ENCODE peak calls at places on chromosome 6, in five cellular contexts. U, G, A, N and T are unnamed samples.

GRCh38 chr6:166772518-166772917 is 145.5 kb upstream of the RPS6KA2 start:
- DNase-seq in A (no peak), G (peak; percentile 67), N (peak; percentile 66), U (no peak), T (no peak)

GRCh38 chr6:113719056-113719455 is 138.1 kb upstream of the MARCKS start:
- DNase-seq in U (peak; percentile 30), N (no peak), A (peak; percentile 82), G (no peak), T (no peak)

GRCh38 chr6:148423133-148423532 is 80.5 kb downstream of the SASH1 start:
- DNase-seq in G (no peak), N (no peak), U (no peak), A (no peak), T (no peak)

GRCh38 chr6:19137419-19138035 is 699.6 kb upstream of the ID4 start:
- DNase-seq in N (no peak), G (no peak), U (no peak), A (peak; percentile 42), T (no peak)

GRCh38 chr6:163169521-163169920 is 245.0 kb upstream of the QKI start:
- DNase-seq in A (peak; percentile 23), G (no peak), U (no peak), N (no peak), T (no peak)

GRCh38 chr6:111447051-111447450 is 36.0 kb downstream of the REV3L start:
- DNase-seq in A (no peak), U (no peak), N (no peak), G (no peak), T (no peak)

GRCh38 chr6:148720371-148720770 is 26.5 kb upstream of the UST start:
- DNase-seq in A (no peak), G (no peak), U (peak; percentile 14), N (no peak), T (no peak)

GRCh38 chr6:160081398-160081797 is 40.2 kb upstream of the SLC22A1 start:
- DNase-seq in U (no peak), G (peak; percentile 49), A (peak; percentile 22), N (no peak), T (no peak)

GRCh38 chr6:125358898-125359297 is 57.1 kb upstream of the HDDC2 start:
- DNase-seq in N (no peak), G (no peak), A (no peak), U (no peak), T (no peak)

GRCh38 chr6:161498359-161498758 is 224.5 kb upstream of the AGPAT4 start:
- DNase-seq in A (peak; percentile 53), N (peak; percentile 88), G (peak; percentile 51), U (peak; percentile 1), T (peak; percentile 59)

GRCh38 chr6:113820751-113821150 is 36.4 kb upstream of the MARCKS start:
- DNase-seq in G (no peak), U (no peak), A (no peak), N (no peak), T (no peak)

GRCh38 chr6:28218312-28219248 is 6.5 kb upstream of the ZSCAN9 start:
- DNase-seq in A (peak; percentile 81), N (peak; percentile 69), U (peak; percentile 63), G (peak; percentile 72), T (peak; percentile 18)

GRCh38 chr6:14059791-14060436 is 57.7 kb upstream of the CD83 start:
- DNase-seq in G (no peak), U (no peak), A (no peak), N (no peak), T (no peak)

GRCh38 chr6:14060971-14061370 is 56.6 kb upstream of the CD83 start:
- DNase-seq in U (no peak), N (no peak), G (no peak), A (no peak), T (no peak)

GRCh38 chr6:14061644-14062043 is 55.9 kb upstream of the CD83 start:
- DNase-seq in A (no peak), G (no peak), N (no peak), U (no peak), T (no peak)

GRCh38 chr6:14055541-14055940 is 62.0 kb upstream of the CD83 start:
- DNase-seq in N (no peak), U (no peak), A (no peak), G (no peak), T (no peak)

DNA sequence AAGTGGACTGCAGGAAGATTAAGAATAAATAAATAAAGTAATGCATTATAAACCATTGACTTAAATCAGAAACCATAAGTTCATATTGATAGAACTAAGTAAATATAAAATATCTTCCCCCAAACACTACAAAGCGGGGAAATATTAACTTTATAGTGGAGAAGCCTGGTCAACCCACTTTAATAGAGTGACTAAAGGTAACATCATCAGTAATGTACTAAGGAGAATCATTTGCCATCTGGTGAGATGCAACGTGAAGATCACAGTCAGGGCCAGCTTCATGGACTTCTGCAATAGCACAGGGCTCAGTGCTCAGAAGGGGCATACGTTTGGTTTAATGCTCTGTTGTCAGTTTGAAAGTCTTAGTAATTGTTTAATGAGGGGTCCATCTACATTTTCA is 58.8 kb upstream of the CD83 start:
- DNase-seq in A (no peak), U (no peak), N (no peak), G (no peak), T (no peak)
- H2BK12ac ChIP-seq in A (no peak overlapping the region), U (no peak overlapping the region), N (no peak overlapping the region), G (no peak overlapping the region), T (no peak overlapping the region)

GRCh38 chr6:42017021-42017643 is 33.2 kb upstream of the TAF8 start:
- DNase-seq in U (peak; percentile 90), G (no peak), N (no peak), A (no peak), T (no peak)
- H2BK120ac ChIP-seq in U (no peak overlapping the region), G (no peak overlapping the region), N (no peak overlapping the region), A (peak overlapping the region; percentile 25), T (no peak overlapping the region)

GRCh38 chr6:30073489-30074240 is 1.9 kb downstream of the RNF39 start:
- DNase-seq in A (no peak), N (no peak), U (no peak), G (no peak), T (no peak)
- H2BK12ac ChIP-seq in A (no peak overlapping the region), N (no peak overlapping the region), U (no peak overlapping the region), G (peak overlapping the region; percentile 27), T (no peak overlapping the region)

GRCh38 chr6:1099257-1099656 is 212.6 kb upstream of the FOXQ1 start:
- DNase-seq in U (no peak), N (no peak), G (no peak), A (no peak), T (no peak)
- H2BK120ac ChIP-seq in U (no peak overlapping the region), N (no peak overlapping the region), G (no peak overlapping the region), A (no peak overlapping the region), T (no peak overlapping the region)